ENCODE peak calls at places on chromosomes 13 and 19, in ten cellular contexts. Z, H, K, U, Y, C, R, Q, W and N are unnamed samples.

GRCh38 chr19:1243768-1244692 is 2.5 kb downstream of the ATP5F1D start:
- DNase-seq in Q (peak), Y (peak), U (peak), K (peak), H (peak), C (peak), W (no peak), R (no peak), Z (peak), N (peak)

GRCh38 chr13:41648314-41648935 is 191.1 kb downstream of the RGCC start:
- DNase-seq in C (no peak), R (no peak), K (peak), Z (no peak), W (peak), Y (no peak), Q (peak), H (no peak), U (peak), N (no peak)

GRCh38 chr19:45125975-45126493 is 33.1 kb downstream of the PPP1R37 start:
- DNase-seq in U (peak), Z (peak), W (no peak), Y (no peak), C (peak), Q (peak), R (no peak), K (peak), H (no peak), N (peak)

GRCh38 chr19:41910992-41911888 is 17.0 kb downstream of the ERFL start:
- DNase-seq in R (no peak), C (no peak), U (no peak), Y (no peak), Z (no peak), H (no peak), W (no peak), Q (no peak), K (no peak), N (no peak)

GRCh38 chr19:34274284-34274826 is 20.0 kb downstream of the GARRE1 start:
- DNase-seq in C (no peak), Y (no peak), Q (no peak), Z (no peak), U (no peak), K (no peak), R (no peak), W (no peak), H (no peak), N (no peak)

GRCh38 chr13:74063533-74064100 is 70.6 kb downstream of the KLF12 start:
- DNase-seq in H (no peak), Q (no peak), C (no peak), R (no peak), K (no peak), U (no peak), W (no peak), Z (no peak), Y (no peak), N (no peak)

GRCh38 chr19:16951529-16951928 is 62.7 kb downstream of the F2RL3 start:
- DNase-seq in R (no peak), Q (no peak), U (peak), C (no peak), H (no peak), K (no peak), Y (no peak), Z (peak), W (no peak), N (no peak)

GRCh38 chr19:50434525-50434924 is 1.8 kb downstream of the MYBPC2 start:
- DNase-seq in Q (peak), H (no peak), W (no peak), C (no peak), U (no peak), R (no peak), K (no peak), Z (no peak), Y (no peak), N (no peak)

GRCh38 chr19:38693380-38694223 is 46.2 kb downstream of the ACTN4 start:
- DNase-seq in U (peak), Y (no peak), C (no peak), W (peak), Z (no peak), H (no peak), R (no peak), K (peak), Q (peak), N (peak)

GRCh38 chr19:18488838-18489626 is 32.8 kb downstream of the ELL start:
- DNase-seq in H (no peak), U (peak), K (peak), Z (no peak), R (no peak), Q (no peak), W (no peak), Y (no peak), C (no peak), N (no peak)

GRCh38 chr13:51346397-51346796 is 6.9 kb downstream of the SERPINE3 start:
- DNase-seq in K (no peak), Q (no peak), R (no peak), C (no peak), U (no peak), Y (no peak), H (no peak), W (no peak), Z (no peak), N (no peak)

GRCh38 chr13:41411536-41411935 is 45.8 kb upstream of the RGCC start:
- DNase-seq in W (no peak), Q (peak), C (no peak), Y (peak), R (no peak), Z (no peak), H (no peak), K (peak), U (peak), N (no peak)

GRCh38 chr19:6587998-6588507 is 2.9 kb downstream of the CD70 start:
- DNase-seq in C (no peak), W (no peak), K (no peak), Z (no peak), Q (no peak), U (no peak), Y (no peak), R (no peak), H (no peak), N (no peak)

GRCh38 chr13:111912991-111913781 is 153.8 kb upstream of the SOX1 start:
- DNase-seq in H (no peak), Y (no peak), K (no peak), U (no peak), R (no peak), W (no peak), Q (no peak), C (no peak), Z (peak), N (no peak)

GRCh38 chr19:41328157-41328817 is 18.3 kb downstream of the CCDC97 start:
- DNase-seq in U (no peak), Z (no peak), C (peak), Q (no peak), R (no peak), H (no peak), W (no peak), K (peak), Y (no peak), N (peak)

GRCh38 chr19:41811981-41812380 is 15.6 kb downstream of the CEACAM3 start:
- DNase-seq in U (no peak), R (no peak), Z (no peak), H (no peak), K (no peak), C (no peak), Y (no peak), W (no peak), Q (no peak), N (no peak)

GRCh38 chr13:110345701-110346100 is 38.6 kb downstream of the COL4A2 start:
- DNase-seq in H (peak), R (no peak), W (no peak), K (no peak), U (no peak), C (no peak), Q (no peak), Y (no peak), Z (no peak), N (no peak)

GRCh38 chr19:46716013-46716671 is 772 bp downstream of the PRKD2 start:
- DNase-seq in R (no peak), K (no peak), C (no peak), Q (no peak), W (no peak), Z (no peak), H (no peak), U (no peak), Y (no peak), N (no peak)

GRCh38 chr19:11426656-11427055 is 7.5 kb upstream of the RGL3 start:
- DNase-seq in K (no peak), U (no peak), W (no peak), Y (no peak), Z (no peak), Q (no peak), C (no peak), H (no peak), R (no peak), N (no peak)

GRCh38 chr13:30739646-30740642 is 4.6 kb downstream of the ALOX5AP start:
- DNase-seq in C (peak), Y (no peak), R (no peak), H (no peak), Z (no peak), U (peak), W (no peak), K (peak), Q (peak), N (no peak)

GRCh38 chr19:6890938-6891337 is 3.6 kb downstream of the ADGRE1 start:
- DNase-seq in W (no peak), Q (no peak), H (no peak), Z (no peak), K (no peak), R (no peak), U (no peak), C (no peak), Y (no peak), N (no peak)

GRCh38 chr19:7515471-7516226 is at the start of gene ZNF358:
- DNase-seq in Y (peak), C (no peak), R (peak), Q (peak), W (no peak), U (peak), H (peak), K (peak), Z (no peak), N (no peak)

GRCh38 chr13:58032676-58033440 is 401.3 kb downstream of the PCDH17 start:
- DNase-seq in U (no peak), H (no peak), Y (no peak), Q (no peak), W (no peak), Z (no peak), R (peak), K (no peak), C (no peak), N (no peak)

GRCh38 chr19:55027472-55028337 is 10.4 kb downstream of the GP6 start:
- DNase-seq in Y (no peak), U (peak), Z (no peak), C (no peak), Q (no peak), W (no peak), H (no peak), R (no peak), K (peak), N (no peak)

GRCh38 chr13:66162470-66162869 is 1067.7 kb downstream of the PCDH9 start:
- DNase-seq in C (no peak), U (no peak), Z (no peak), Y (no peak), H (no peak), K (no peak), Q (no peak), W (no peak), R (no peak), N (no peak)